ENCODE peak calls at places on chromosomes 5 and 9, in four cellular contexts. K is AG04450, T is lower lobe of right lung, L is A549. Q is an unnamed sample. For H3K9me3, the result is how much of the 10 kb centered on the place peaks cover.

GRCh38 chr5:65871182-65871581 is 55.2 kb upstream of the ERBIN start:
- DNase-seq in K (no peak), T (no peak), L (no peak), Q (no peak)

GRCh38 chr5:66356011-66356565 is 212.0 kb downstream of the SREK1 start:
- DNase-seq in K (no peak), T (no peak), L (no peak), Q (peak)

GRCh38 chr5:33969572-33970452 is 14.7 kb downstream of the SLC45A2 start:
- DNase-seq in K (peak), T (no peak), L (peak), Q (peak)

GRCh38 chr9:77648458-77649108 is 461 bp upstream of the GNA14 start:
- DNase-seq in K (no peak), T (peak), L (no peak), Q (peak)

GRCh38 chr9:72871685-72872084 is 81.2 kb downstream of the ALDH1A1 start:
- DNase-seq in K (no peak), T (no peak), L (no peak), Q (peak)

GRCh38 chr5:154844800-154845199 is 5.6 kb downstream of the FAXDC2 start:
- DNase-seq in K (no peak), T (no peak), L (no peak), Q (no peak)

GRCh38 chr5:38208782-38209378 is 49.5 kb upstream of the EGFLAM start:
- DNase-seq in K (peak), T (no peak), L (peak), Q (peak)

GRCh38 chr5:72178910-72179815 is 71.9 kb downstream of the MAP1B start:
- DNase-seq in K (peak), T (no peak), L (peak), Q (peak)

GRCh38 chr5:40682431-40683017 is 2.8 kb downstream of the PTGER4 start:
- DNase-seq in K (no peak), T (peak), L (no peak), Q (no peak)

GRCh38 chr9:20507431-20507830 is 114.9 kb downstream of the MLLT3 start:
- DNase-seq in K (no peak), T (no peak), L (no peak), Q (no peak)

GRCh38 chr9:1025131-1025530 is 25.0 kb upstream of the DMRT2 start:
- DNase-seq in K (no peak), T (no peak), L (no peak), Q (no peak)

GRCh38 chr9:106717686-106718085 is 145.3 kb upstream of the ZNF462 start:
- DNase-seq in K (peak), T (no peak), L (no peak), Q (peak)
- TF ChIP-seq CTCF in K (peak), T (no peak), L (no peak), Q (peak)

GRCh38 chr9:131745611-131746010 is 5.7 kb upstream of the RAPGEF1 start:
- DNase-seq in K (no peak), T (peak), L (no peak), Q (no peak)

GRCh38 chr9:131744715-131745201 is 4.9 kb upstream of the RAPGEF1 start:
- DNase-seq in K (no peak), T (peak), L (no peak), Q (no peak)

GRCh38 chr9:131740898-131741297 is 1.0 kb upstream of the RAPGEF1 start:
- DNase-seq in K (no peak), T (peak), L (no peak), Q (no peak)

GRCh38 chr9:131744171-131744714 is 4.4 kb upstream of the RAPGEF1 start:
- DNase-seq in K (no peak), T (peak), L (no peak), Q (no peak)

DNA sequence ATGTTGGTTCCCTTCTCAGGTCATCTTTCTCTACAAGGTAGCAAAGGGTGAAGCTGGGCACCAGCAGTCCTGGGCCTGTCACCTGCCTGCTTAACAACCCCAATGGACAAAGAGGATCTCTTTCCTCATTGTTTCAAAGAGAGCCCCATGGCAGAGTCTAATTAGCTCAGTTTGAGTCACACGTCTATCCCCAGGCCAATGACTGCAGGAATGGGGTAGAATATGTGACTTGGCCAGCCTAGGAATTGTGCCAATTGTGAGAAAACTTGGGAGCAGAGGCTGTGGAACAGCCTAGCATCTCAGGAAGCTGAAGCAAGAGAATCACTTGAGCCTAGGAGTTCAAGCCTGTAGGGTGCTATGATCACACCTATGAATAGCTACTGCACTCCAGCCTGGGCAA is 3.6 kb upstream of the RAPGEF1 start:
- DNase-seq in K (no peak), T (peak), L (no peak), Q (no peak)
- H3K9me3 ChIP-seq in K (under half), T (under half), L (under half), Q (under half)

GRCh38 chr5:172278356-172278755 is 5.2 kb downstream of the UBTD2 start:
- DNase-seq in K (no peak), T (no peak), L (no peak), Q (no peak)

GRCh38 chr5:172283020-172283861 is at the start of gene UBTD2:
- DNase-seq in K (no peak), T (peak), L (peak), Q (peak)

GRCh38 chr5:172282277-172283019 is 1.1 kb downstream of the UBTD2 start:
- DNase-seq in K (no peak), T (no peak), L (no peak), Q (no peak)

GRCh38 chr5:172280317-172280716 is 3.2 kb downstream of the UBTD2 start:
- DNase-seq in K (no peak), T (no peak), L (no peak), Q (no peak)

GRCh38 chr5:172280937-172281336 is 2.6 kb downstream of the UBTD2 start:
- DNase-seq in K (no peak), T (no peak), L (no peak), Q (no peak)
- H3K4me3 ChIP-seq in K (peak), T (peak), L (no peak), Q (peak)

GRCh38 chr9:88587182-88587581 is 52.2 kb downstream of the NXNL2 start:
- DNase-seq in K (no peak), T (no peak), L (no peak), Q (no peak)

GRCh38 chr9:88593537-88594185 is 58.7 kb downstream of the NXNL2 start:
- DNase-seq in K (no peak), T (no peak), L (peak), Q (peak)

GRCh38 chr9:88587885-88588628 is 53.1 kb downstream of the NXNL2 start:
- DNase-seq in K (no peak), T (no peak), L (no peak), Q (no peak)

GRCh38 chr9:88589656-88590055 is 54.7 kb downstream of the NXNL2 start:
- DNase-seq in K (no peak), T (no peak), L (no peak), Q (no peak)

DNA sequence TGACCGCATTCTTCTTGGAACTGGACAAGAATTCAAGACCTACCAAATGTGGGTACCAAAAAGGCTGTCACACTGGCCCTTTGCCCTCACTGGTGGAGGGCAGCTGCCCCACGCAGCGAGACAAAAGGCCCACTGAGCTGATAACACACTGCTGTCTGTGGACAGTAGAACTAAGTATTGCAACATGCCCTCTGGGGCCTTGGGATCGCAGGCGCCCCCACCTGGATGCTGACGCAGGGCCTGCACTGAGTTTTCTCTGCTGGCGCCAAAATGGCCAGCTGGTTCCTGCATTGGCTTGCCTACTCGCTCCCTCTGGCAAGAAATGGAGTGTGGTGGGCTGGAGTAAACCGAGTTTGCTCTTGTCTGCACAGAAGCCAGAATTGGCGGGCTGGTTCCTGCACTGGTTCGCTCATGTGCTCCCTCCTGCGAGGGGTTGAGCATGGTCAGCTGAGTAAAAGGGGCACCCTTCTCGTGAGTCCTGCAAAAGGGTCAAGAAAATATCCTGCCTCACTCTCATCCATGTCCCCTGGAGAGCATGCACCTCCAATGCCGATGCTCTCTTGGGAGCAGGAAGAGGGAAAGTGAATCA is 55.7 kb downstream of the NXNL2 start:
- DNase-seq in K (no peak), T (no peak), L (no peak), Q (no peak)
- TF ChIP-seq CTCF in K (no peak), T (no peak), L (peak), Q (no peak)

DNA sequence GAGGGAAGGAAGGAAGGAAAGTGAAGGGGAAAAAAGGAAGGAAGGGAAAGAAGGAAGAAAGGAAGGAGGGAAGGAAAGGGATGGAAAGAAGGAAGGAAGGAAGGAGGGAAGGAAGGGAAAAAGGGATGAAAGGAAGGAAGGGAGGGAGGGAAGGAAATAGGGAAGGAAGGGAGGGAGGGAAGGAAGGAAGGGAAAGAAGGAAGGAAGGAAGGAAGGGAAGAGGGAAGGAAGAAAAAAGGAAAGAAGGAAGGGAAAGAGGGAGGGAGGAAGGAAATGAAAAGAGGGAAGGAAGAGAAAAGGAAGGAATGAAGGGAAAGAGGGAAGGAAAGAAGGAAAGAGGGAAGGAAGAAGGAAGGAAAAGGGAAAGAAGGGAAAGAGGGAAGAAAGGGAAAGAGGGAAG is 136.9 kb downstream of the BARX1 start:
- DNase-seq in K (no peak), T (no peak), L (no peak), Q (no peak)
- H3K9me3 ChIP-seq in K (under half), T (under half), L (under half), Q (under half)

Q was measured in cardiac muscle cell.